ENCODE peak calls at places on chromosomes 13 and 19, in nine cellular contexts. A, H, E, T, O, Y, U, V and C are unnamed samples.
A peak's percentile ranks its signal among the peaks of the same experiment; 100 is the strongest.

GRCh38 chr19:16142032-16142580 is 1.4 kb upstream of the HSH2D start:
- DNase-seq in A (no peak), H (no peak), E (no peak), T (no peak), O (no peak), Y (no peak), U (no peak), V (no peak), C (no peak)

GRCh38 chr19:34580408-34580807 is 96.6 kb downstream of the SCGB2B2 start:
- DNase-seq in A (no peak), H (no peak), E (no peak), T (no peak), O (no peak), Y (no peak), U (no peak), V (no peak), C (no peak)

GRCh38 chr19:38134538-38135149 is 89.4 kb downstream of the DPF1 start:
- DNase-seq in A (no peak), H (no peak), E (peak; percentile 12), T (peak; percentile 42), O (no peak), Y (peak; percentile 58), U (peak; percentile 52), V (peak; percentile 10), C (no peak)

GRCh38 chr13:78100481-78100880 is 181.8 kb upstream of the EDNRB start:
- DNase-seq in A (no peak), H (no peak), E (no peak), T (no peak), O (no peak), Y (peak; percentile 2), U (no peak), V (no peak), C (no peak)

GRCh38 chr13:33633701-33634525 is 184.0 kb upstream of the RFC3 start:
- DNase-seq in A (no peak), H (no peak), E (no peak), T (peak; percentile 93), O (no peak), Y (no peak), U (peak; percentile 6), V (no peak), C (no peak)

GRCh38 chr13:76723551-76724232 is 162.5 kb downstream of the KCTD12 start:
- DNase-seq in A (peak; percentile 59), H (no peak), E (peak; percentile 85), T (no peak), O (peak; percentile 40), Y (peak; percentile 55), U (peak; percentile 92), V (no peak), C (no peak)

GRCh38 chr13:93716623-93717022 is 490.0 kb downstream of the GPC6 start:
- DNase-seq in A (no peak), H (no peak), E (no peak), T (no peak), O (no peak), Y (no peak), U (no peak), V (no peak), C (no peak)

GRCh38 chr13:36214163-36214921 is at the start of gene SOHLH2:
- DNase-seq in A (no peak), H (no peak), E (no peak), T (no peak), O (no peak), Y (no peak), U (no peak), V (no peak), C (no peak)

GRCh38 chr19:54186934-54187381 is 2.4 kb downstream of the MBOAT7 start:
- DNase-seq in A (no peak), H (no peak), E (no peak), T (no peak), O (no peak), Y (no peak), U (no peak), V (no peak), C (no peak)

GRCh38 chr13:102651892-102652291 is 43.0 kb downstream of the METTL21C start:
- DNase-seq in A (no peak), H (no peak), E (peak; percentile 45), T (no peak), O (no peak), Y (peak; percentile 12), U (peak; percentile 9), V (no peak), C (no peak)

GRCh38 chr13:109704771-109705628 is 81.4 kb downstream of the IRS2 start:
- DNase-seq in A (no peak), H (no peak), E (no peak), T (peak; percentile 73), O (peak; percentile 76), Y (no peak), U (no peak), V (no peak), C (peak; percentile 84)

GRCh38 chr13:29402168-29402621 is 193.3 kb downstream of the SLC7A1 start:
- DNase-seq in A (no peak), H (no peak), E (no peak), T (no peak), O (no peak), Y (peak; percentile 56), U (no peak), V (no peak), C (no peak)